ENCODE peak calls at places on chromosome 13, in five cellular contexts. N, V, I, Z and K are unnamed samples.

GRCh38 chr13:95643471-95643813 is 1.1 kb downstream of the DZIP1 start:
- DNase-seq in V (peak), Z (no peak), N (peak), I (peak), K (peak)

GRCh38 chr13:33644607-33645543 is 173.1 kb upstream of the RFC3 start:
- DNase-seq in N (no peak), V (peak), Z (no peak), I (no peak), K (no peak)

GRCh38 chr13:38902551-38902950 is 88.1 kb downstream of the STOML3 start:
- DNase-seq in Z (no peak), I (no peak), N (no peak), V (no peak), K (no peak)

GRCh38 chr13:111460548-111461444 is 140.4 kb downstream of the TEX29 start:
- DNase-seq in Z (peak), V (peak), I (no peak), N (peak), K (peak)

GRCh38 chr13:23960566-23961156 is 63.4 kb upstream of the C1QTNF9B start:
- DNase-seq in Z (peak), N (no peak), I (peak), V (peak), K (peak)

GRCh38 chr13:97385146-97385545 is 48.8 kb upstream of the RAP2A start:
- DNase-seq in I (no peak), N (no peak), V (peak), Z (peak), K (no peak)

GRCh38 chr13:59492030-59492636 is 671.6 kb downstream of the DIAPH3 start:
- DNase-seq in N (no peak), V (peak), Z (no peak), I (no peak), K (no peak)

GRCh38 chr13:41457589-41458186 is 338 bp downstream of the RGCC start:
- DNase-seq in Z (peak), V (no peak), N (no peak), I (no peak), K (peak)

GRCh38 chr13:105213512-105213911 is 1322.0 kb downstream of the EFNB2 start:
- DNase-seq in N (peak), V (no peak), I (no peak), Z (no peak), K (peak)

GRCh38 chr13:76823969-76824368 is 62.2 kb downstream of the KCTD12 start:
- DNase-seq in Z (no peak), N (no peak), I (no peak), V (no peak), K (peak)

GRCh38 chr13:36059366-36059765 is 71.8 kb downstream of the DCLK1 start:
- DNase-seq in N (no peak), V (no peak), I (no peak), Z (no peak), K (no peak)

GRCh38 chr13:102845630-102846260 is at the start of gene ERCC5:
- DNase-seq in N (peak), V (peak), I (peak), Z (peak), K (peak)

GRCh38 chr13:104414181-104414580 is 1348.0 kb upstream of the SLC10A2 start:
- DNase-seq in N (no peak), V (no peak), I (no peak), Z (no peak), K (no peak)

GRCh38 chr13:50382951-50383350 is 367.7 kb downstream of the KCNRG start:
- DNase-seq in V (no peak), Z (peak), N (no peak), I (no peak), K (no peak)

GRCh38 chr13:76538004-76538403 is 348.2 kb downstream of the KCTD12 start:
- DNase-seq in V (no peak), N (no peak), I (no peak), Z (no peak), K (peak)

GRCh38 chr13:108728370-108728769 is 99.0 kb downstream of the MYO16 start:
- DNase-seq in I (no peak), N (peak), Z (no peak), V (no peak), K (peak)

GRCh38 chr13:74264333-74264732 is 130.1 kb upstream of the KLF12 start:
- DNase-seq in I (no peak), Z (no peak), N (no peak), V (no peak), K (no peak)

GRCh38 chr13:60591348-60591747 is 194.3 kb downstream of the TDRD3 start:
- DNase-seq in I (no peak), Z (no peak), V (peak), N (no peak), K (no peak)

GRCh38 chr13:40440990-40441820 is 225.2 kb downstream of the FOXO1 start:
- DNase-seq in Z (peak), I (no peak), N (no peak), V (no peak), K (no peak)

GRCh38 chr13:74026753-74027152 is 107.5 kb downstream of the KLF12 start:
- DNase-seq in N (peak), V (peak), I (no peak), Z (no peak), K (peak)

GRCh38 chr13:111629016-111629415 is 308.6 kb downstream of the TEX29 start:
- DNase-seq in I (no peak), Z (no peak), V (no peak), N (peak), K (no peak)

GRCh38 chr13:28636677-28637317 is 22.1 kb upstream of the POMP start:
- DNase-seq in V (peak), I (peak), Z (peak), N (peak), K (peak)

GRCh38 chr13:23772717-23773116 is 116.5 kb downstream of the MIPEP start:
- DNase-seq in V (no peak), I (no peak), N (no peak), Z (peak), K (no peak)

GRCh38 chr13:24228852-24229458 is 68.4 kb downstream of the SPATA13 start:
- DNase-seq in Z (peak), N (no peak), I (peak), V (peak), K (peak)

GRCh38 chr13:49810464-49810824 is 18.0 kb upstream of the KPNA3 start:
- DNase-seq in Z (no peak), N (no peak), V (no peak), I (no peak), K (no peak)

GRCh38 chr13:111852701-111853100 is 214.2 kb upstream of the SOX1 start:
- DNase-seq in Z (no peak), N (no peak), V (no peak), I (no peak), K (peak)

GRCh38 chr13:38819053-38819452 is 132.2 kb downstream of the FREM2 start:
- DNase-seq in Z (no peak), N (no peak), I (no peak), V (no peak), K (no peak)

GRCh38 chr13:41428155-41428554 is 29.2 kb upstream of the RGCC start:
- DNase-seq in Z (no peak), V (no peak), N (peak), I (peak), K (peak)

GRCh38 chr13:32159147-32159869 is 127.7 kb downstream of the FRY start:
- DNase-seq in V (peak), I (no peak), Z (no peak), N (no peak), K (no peak)

GRCh38 chr13:23921451-23921888 is 24.2 kb upstream of the C1QTNF9B start:
- DNase-seq in I (peak), N (peak), Z (peak), V (peak), K (peak)

GRCh38 chr13:32791545-32792172 is 205.4 kb downstream of the PDS5B start:
- DNase-seq in Z (no peak), I (no peak), N (no peak), V (peak), K (no peak)

DNA sequence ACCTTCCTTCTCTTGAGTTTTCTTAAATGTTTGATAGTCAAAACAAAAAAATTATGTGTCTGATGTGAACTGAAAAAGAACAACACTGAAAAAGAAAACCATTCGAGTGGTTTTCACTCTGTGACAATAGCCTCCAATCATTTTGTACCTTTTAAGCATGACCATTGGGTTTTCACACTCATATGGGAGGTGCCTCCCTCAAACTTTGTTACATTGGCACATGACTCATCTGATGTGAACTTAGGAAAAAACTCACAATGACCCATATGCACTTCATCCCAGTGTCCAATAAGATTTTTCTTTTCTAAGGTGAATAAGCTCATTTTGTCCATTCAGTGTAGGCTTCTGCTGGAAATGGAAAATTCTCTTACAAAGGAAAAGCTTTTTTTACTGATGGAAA is 66.6 kb upstream of the XPO4 start:
- DNase-seq in I (no peak), N (no peak), V (peak), Z (no peak), K (no peak)
- H3K4me2 ChIP-seq in I (no peak), N (no peak), V (no peak), Z (no peak), K (no peak)

DNA sequence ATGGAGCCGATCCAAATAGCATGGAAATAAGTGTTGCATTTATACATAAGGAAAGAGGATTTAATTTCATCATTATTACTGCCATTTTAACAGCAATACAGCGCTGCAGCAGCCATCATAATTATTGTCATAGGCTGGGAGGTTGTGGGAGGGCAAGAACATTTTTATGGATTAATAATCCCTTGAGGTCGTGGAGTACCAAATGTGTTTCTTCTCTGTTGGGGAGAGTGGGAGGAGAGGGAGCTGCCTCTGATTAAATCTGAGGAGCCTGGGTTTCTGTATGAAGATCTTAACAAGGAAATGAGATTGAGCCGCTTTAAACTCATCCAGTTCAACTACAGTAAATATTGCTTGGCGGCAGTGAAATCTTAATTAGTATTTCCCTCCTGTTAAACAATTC is 805.9 kb downstream of the PCDH17 start:
- DNase-seq in N (no peak), Z (no peak), I (no peak), V (no peak), K (no peak)
- H2BK120ac ChIP-seq in N (no peak), Z (no peak), I (no peak), V (no peak), K (no peak)

GRCh38 chr13:51802601-51803000 is 1.4 kb downstream of the DHRS12 start:
- DNase-seq in N (no peak), I (no peak), V (no peak), Z (no peak), K (no peak)
- H3K4me2 ChIP-seq in N (peak), I (peak), V (no peak), Z (no peak), K (no peak)

GRCh38 chr13:45362939-45363338 is 22.0 kb upstream of the TPT1 start:
- DNase-seq in N (peak), Z (no peak), V (no peak), I (no peak), K (peak)
- H2BK120ac ChIP-seq in N (no peak), Z (no peak), V (no peak), I (no peak), K (no peak)

GRCh38 chr13:79703772-79704171 is 222.8 kb downstream of the NDFIP2 start:
- DNase-seq in Z (no peak), V (no peak), N (no peak), I (no peak), K (no peak)
- H3K4me2 ChIP-seq in Z (no peak), V (no peak), N (no peak), I (no peak), K (no peak)

DNA sequence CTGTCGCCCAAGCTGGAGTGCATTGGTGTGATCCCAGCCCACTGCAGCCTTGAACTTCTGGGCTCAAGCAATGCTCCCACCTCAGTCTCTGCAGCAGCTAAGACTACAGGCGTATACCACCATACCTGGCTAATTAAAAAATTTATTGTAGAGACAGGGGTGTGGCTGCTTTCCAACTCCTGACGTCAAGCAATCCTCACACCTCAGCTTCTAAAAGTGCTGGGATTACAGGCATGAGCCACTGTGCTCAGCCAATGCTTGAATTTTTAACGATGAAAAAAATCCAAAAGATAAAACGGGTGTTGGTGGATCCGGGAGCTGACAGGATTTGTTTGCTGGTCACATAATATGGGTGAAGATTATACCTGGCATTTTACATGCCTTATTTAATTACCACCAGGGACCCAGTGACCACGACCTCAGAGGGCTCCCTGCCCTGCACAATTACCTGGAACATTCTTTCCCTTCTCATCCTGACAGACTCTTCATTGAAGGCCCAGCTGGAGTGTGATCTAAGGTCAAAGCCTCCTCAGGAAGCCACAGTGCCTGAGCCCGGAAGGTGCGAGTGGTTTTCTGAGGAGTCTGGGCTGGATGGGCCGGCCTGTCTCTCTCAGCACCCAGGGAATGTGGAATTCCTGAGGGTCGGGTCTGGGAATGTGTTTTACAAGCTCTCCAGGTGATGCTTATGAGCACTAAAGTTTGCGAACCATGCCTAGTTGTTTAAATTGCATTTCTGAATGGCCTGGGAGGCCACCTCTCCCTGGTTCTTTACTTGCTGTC is 193.3 kb downstream of the USP12 start:
- DNase-seq in V (no peak), Z (no peak), N (peak), I (no peak), K (peak)
- H2BK120ac ChIP-seq in V (peak), Z (no peak), N (no peak), I (no peak), K (no peak)

DNA sequence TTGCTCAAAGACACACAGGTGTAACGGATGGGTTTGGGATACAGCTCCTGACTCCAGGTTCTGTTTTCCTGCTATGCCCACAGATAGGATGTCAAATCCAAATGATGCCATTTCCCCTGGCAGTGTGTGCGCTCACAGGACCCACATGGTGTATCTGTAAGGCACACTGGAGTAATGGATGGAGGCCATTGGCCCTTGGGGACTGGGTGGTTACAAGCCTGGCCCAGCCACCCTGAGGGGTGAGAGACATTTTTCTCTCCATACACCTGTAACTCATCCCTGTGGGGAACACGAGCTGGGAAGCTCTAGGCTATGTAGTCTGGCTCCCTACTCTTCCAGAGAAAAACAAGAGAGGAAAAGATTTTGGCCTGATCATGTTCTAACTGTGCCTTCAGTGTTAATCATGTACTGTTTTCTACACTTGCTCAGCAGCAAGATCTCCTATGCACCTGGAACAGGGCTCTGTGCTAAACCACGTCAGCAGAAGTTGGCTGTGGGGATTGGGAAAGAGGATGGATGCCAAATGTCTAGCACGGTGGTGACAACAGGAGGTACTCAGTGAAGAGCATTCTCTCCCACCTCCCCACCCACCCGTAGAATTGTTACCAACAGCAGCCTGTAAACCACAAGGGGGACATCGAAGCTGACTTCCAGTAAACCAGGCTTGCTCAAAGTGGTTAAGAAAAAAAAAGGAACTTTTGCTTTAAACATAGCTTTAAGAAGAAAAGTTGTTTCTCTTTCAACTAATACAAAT is 237.0 kb downstream of the LACC1 start:
- DNase-seq in N (no peak), I (no peak), V (peak), Z (no peak), K (peak)
- H3K4me2 ChIP-seq in N (no peak), I (no peak), V (peak), Z (no peak), K (no peak)

GRCh38 chr13:43686557-43686956 is 100.2 kb downstream of the ENOX1 start:
- DNase-seq in Z (peak), I (no peak), V (peak), N (no peak), K (peak)

GRCh38 chr13:43687038-43687437 is 99.7 kb downstream of the ENOX1 start:
- DNase-seq in V (no peak), N (no peak), I (no peak), Z (no peak), K (no peak)

GRCh38 chr13:43688230-43688907 is 98.4 kb downstream of the ENOX1 start:
- DNase-seq in Z (no peak), N (no peak), I (no peak), V (no peak), K (no peak)

GRCh38 chr13:43684947-43685725 is 101.6 kb downstream of the ENOX1 start:
- DNase-seq in N (no peak), V (no peak), Z (no peak), I (no peak), K (no peak)

DNA sequence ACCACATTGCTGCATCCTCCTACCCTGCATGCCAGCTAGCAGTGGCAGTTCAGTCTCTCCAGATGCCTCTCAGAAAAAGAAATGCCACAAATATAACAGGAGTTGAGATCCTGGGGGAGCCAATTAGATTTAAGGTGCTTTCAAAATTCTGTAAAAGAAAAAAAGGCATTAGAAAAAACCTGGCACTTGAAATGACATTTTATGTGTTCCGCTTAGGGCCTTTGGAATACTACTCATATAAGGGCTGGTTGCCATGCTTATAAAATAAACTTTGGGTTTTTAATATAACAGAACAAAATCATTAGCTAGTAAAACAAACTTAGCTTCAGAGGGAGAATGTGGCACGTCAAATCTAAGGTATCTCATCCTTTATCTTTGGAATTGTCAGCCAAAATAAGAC is 104.1 kb downstream of the ENOX1 start:
- DNase-seq in I (no peak), V (no peak), N (no peak), Z (no peak), K (no peak)
- H2BK120ac ChIP-seq in I (no peak), V (no peak), N (no peak), Z (no peak), K (no peak)

DNA sequence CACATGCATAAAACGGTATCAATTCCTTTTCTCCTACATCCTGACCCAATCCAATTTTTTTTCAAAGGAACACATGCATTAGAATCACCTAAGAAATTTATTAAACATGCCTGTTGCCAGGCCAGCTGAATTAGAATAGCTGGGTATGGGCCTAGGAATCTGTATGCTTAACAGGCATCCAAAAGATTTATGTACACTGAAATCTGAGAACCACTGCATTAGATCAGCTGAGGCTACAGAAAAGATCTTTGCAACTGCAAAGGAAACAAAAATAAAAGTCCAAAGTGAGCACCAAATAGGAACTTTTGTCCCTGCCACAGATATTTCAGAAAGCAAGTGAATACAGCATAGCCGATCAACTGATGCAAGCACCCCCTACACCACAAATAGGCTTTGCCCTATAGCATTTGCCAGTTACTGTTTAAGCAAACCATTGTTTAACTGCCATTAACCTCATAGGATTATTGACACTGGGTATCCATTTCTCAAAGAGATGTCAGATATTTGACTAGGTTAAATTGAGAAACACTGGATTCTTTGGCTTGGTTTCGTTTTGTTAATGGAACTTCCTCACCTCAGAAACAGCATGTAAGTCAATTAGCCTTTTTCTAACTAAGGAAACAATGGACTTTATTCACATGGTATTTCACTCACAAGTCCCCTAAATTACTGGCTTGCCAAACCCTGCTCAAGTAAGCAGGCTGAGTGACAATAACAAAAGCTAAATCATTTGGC is 68.0 kb downstream of the SUCLA2 start:
- DNase-seq in I (peak), Z (no peak), V (no peak), N (no peak), K (peak)
- H3K4me2 ChIP-seq in I (no peak), Z (no peak), V (no peak), N (no peak), K (no peak)

GRCh38 chr13:63190742-63191141 is 1775.1 kb upstream of the PCDH20 start:
- DNase-seq in V (peak), N (no peak), Z (peak), I (no peak), K (peak)
- H2BK120ac ChIP-seq in V (peak), N (no peak), Z (no peak), I (no peak), K (no peak)